ENCODE peak calls at places on chromosomes 13 and 19, in nine cellular contexts. R is astrocyte of the spinal cord; U is thoracic aorta; T is AG04450; K is fibroblast of mammary gland; D is ovary; Y is bronchial epithelial cell; A is naive thymus-derived CD4-positive, alpha-beta T cell; G is CD8-positive, alpha-beta memory T cell. B is an unnamed sample.
A peak's percentile ranks its signal among the peaks of the same experiment; 100 is the strongest.

GRCh38 chr13:25602206-25602605 is 230.4 kb downstream of the ATP8A2 start:
- DNase-seq in D (no peak), K (no peak), Y (peak; percentile 1), G (no peak), T (no peak), A (no peak), R (no peak), U (no peak), B (no peak)

GRCh38 chr13:113933901-113934300 is 40.0 kb downstream of the C13orf46 start:
- DNase-seq in D (peak; percentile 7), U (no peak), Y (no peak), R (no peak), K (no peak), A (no peak), T (no peak), G (no peak), B (no peak)

GRCh38 chr13:91174886-91175501 is 172.5 kb upstream of the MIR17HG start:
- DNase-seq in U (no peak), K (no peak), R (no peak), Y (no peak), T (no peak), D (no peak), G (no peak), A (no peak), B (no peak)

GRCh38 chr13:114256547-114256946 is 21.9 kb downstream of the CDC16 start:
- DNase-seq in D (no peak), Y (no peak), G (no peak), A (no peak), U (no peak), T (no peak), K (no peak), R (no peak), B (no peak)

GRCh38 chr19:48445256-48445605 is 552 bp upstream of the GRWD1 start:
- DNase-seq in G (no peak), R (peak; percentile 93), Y (peak; percentile 91), U (no peak), T (peak; percentile 85), D (peak; percentile 57), K (peak; percentile 96), A (no peak), B (peak; percentile 32)

GRCh38 chr13:51921790-51922740 is 60.3 kb downstream of the CCDC70 start:
- DNase-seq in R (no peak), D (no peak), Y (no peak), U (no peak), K (no peak), G (no peak), A (no peak), T (no peak), B (no peak)

GRCh38 chr13:113539176-113539575 is 45.4 kb upstream of the TFDP1 start:
- DNase-seq in Y (no peak), R (no peak), U (no peak), T (no peak), G (no peak), K (no peak), A (no peak), D (no peak), B (no peak)

GRCh38 chr19:55685776-55686175 is 10.8 kb downstream of the EPN1 start:
- DNase-seq in G (no peak), T (no peak), U (no peak), Y (no peak), D (no peak), R (no peak), A (no peak), K (no peak), B (no peak)

GRCh38 chr13:42745655-42746054 is 35.7 kb upstream of the FAM216B start:
- DNase-seq in T (no peak), D (no peak), Y (peak; percentile 21), K (peak; percentile 47), A (no peak), U (no peak), G (no peak), R (no peak), B (no peak)

GRCh38 chr13:59425211-59425721 is 738.5 kb downstream of the DIAPH3 start:
- DNase-seq in K (peak; percentile 1), A (no peak), U (no peak), R (peak; percentile 74), T (peak; percentile 51), Y (peak; percentile 6), G (no peak), D (no peak), B (no peak)

GRCh38 chr13:40141859-40142555 is 486.5 kb downstream of the COG6 start:
- DNase-seq in R (no peak), A (no peak), D (no peak), T (no peak), K (no peak), U (no peak), Y (no peak), G (no peak), B (no peak)

GRCh38 chr13:114237415-114238112 is 2.9 kb downstream of the CDC16 start:
- DNase-seq in K (no peak), G (no peak), R (no peak), D (no peak), A (no peak), T (no peak), Y (no peak), U (no peak), B (no peak)

GRCh38 chr13:98977568-98978270 is at the start of gene DOCK9:
- DNase-seq in R (peak; percentile 89), G (no peak), T (no peak), Y (no peak), K (peak; percentile 66), A (no peak), D (peak; percentile 49), U (no peak), B (no peak)

GRCh38 chr13:77896536-77896935 is 22.1 kb downstream of the EDNRB start:
- DNase-seq in G (no peak), A (no peak), T (no peak), Y (no peak), R (peak; percentile 51), D (peak; percentile 24), K (peak; percentile 99), U (no peak), B (no peak)

GRCh38 chr13:21800847-21801616 is 130.2 kb downstream of the FGF9 start:
- DNase-seq in T (no peak), A (no peak), Y (peak; percentile 96), R (no peak), D (no peak), G (no peak), U (no peak), K (no peak), B (no peak)

GRCh38 chr19:7104783-7105447 is 35.4 kb downstream of the ZNF557 start:
- DNase-seq in Y (no peak), G (no peak), T (no peak), A (no peak), U (no peak), R (no peak), K (no peak), D (no peak), B (no peak)

GRCh38 chr13:62482351-62482750 is 1066.7 kb upstream of the PCDH20 start:
- DNase-seq in R (peak; percentile 7), Y (peak; percentile 4), K (no peak), D (no peak), A (no peak), G (no peak), T (no peak), U (no peak), B (no peak)

GRCh38 chr13:112434937-112435523 is 58.9 kb downstream of the SPACA7 start:
- DNase-seq in U (no peak), Y (no peak), A (no peak), K (no peak), T (no peak), R (no peak), G (no peak), D (no peak), B (no peak)

GRCh38 chr13:48496796-48497195 is 36.1 kb downstream of the RCBTB2 start:
- DNase-seq in T (no peak), R (no peak), Y (no peak), A (no peak), U (no peak), K (no peak), G (no peak), D (no peak), B (peak; percentile 90)

GRCh38 chr13:98370806-98371553 is 193.9 kb upstream of the RNF113B start:
- DNase-seq in G (no peak), D (peak; percentile 70), A (no peak), K (peak; percentile 69), R (peak; percentile 79), T (peak; percentile 92), U (no peak), Y (no peak), B (no peak)

GRCh38 chr13:94706101-94706853 is 6.1 kb downstream of the SOX21 start:
- DNase-seq in G (no peak), Y (no peak), R (no peak), U (no peak), T (no peak), K (no peak), D (no peak), A (no peak), B (no peak)
- H3K4me3 ChIP-seq in G (no peak overlapping the region), Y (no peak overlapping the region), R (no peak overlapping the region), U (no peak overlapping the region), T (no peak overlapping the region), K (no peak overlapping the region), D (no peak overlapping the region), A (no peak overlapping the region), B (no peak overlapping the region)

GRCh38 chr19:49514151-49514550 is 1.7 kb downstream of the FCGRT start:
- DNase-seq in T (no peak), G (no peak), Y (no peak), U (no peak), K (no peak), R (no peak), D (no peak), A (no peak), B (no peak)
- H3K4me3 ChIP-seq in T (no peak overlapping the region), G (peak overlapping the region; percentile 51), Y (no peak overlapping the region), U (peak overlapping the region; percentile 98), K (no peak overlapping the region), R (no peak overlapping the region), D (peak overlapping the region; percentile 67), A (peak overlapping the region; percentile 61), B (peak overlapping the region; percentile 70)

DNA sequence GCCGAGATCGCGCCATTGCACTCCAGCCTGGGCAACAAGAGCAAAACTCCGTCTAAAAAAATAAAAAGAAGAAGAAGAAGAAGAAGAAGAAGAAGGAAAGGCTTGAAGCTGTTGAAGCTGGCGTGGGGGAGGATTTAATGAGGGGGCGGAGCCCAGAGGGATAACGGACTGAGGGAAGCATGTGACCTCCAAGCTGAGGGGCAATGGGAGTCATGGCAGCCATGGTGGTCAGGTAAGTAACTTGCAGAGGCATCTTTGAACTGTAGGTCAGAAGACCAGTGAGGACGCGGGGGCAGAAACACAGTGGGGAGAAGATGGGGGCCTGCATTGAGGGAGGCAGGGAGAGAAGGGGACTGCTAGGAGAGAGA is 13.3 kb downstream of the TMEM160 start:
- DNase-seq in Y (no peak), R (no peak), A (no peak), K (peak; percentile 44), D (no peak), G (no peak), U (no peak), T (no peak), B (peak; percentile 46)
- H3K4me3 ChIP-seq in Y (peak overlapping the region; percentile 52), R (peak overlapping the region; percentile 46), A (peak overlapping the region; percentile 74), K (peak overlapping the region; percentile 58), D (no peak overlapping the region), G (peak overlapping the region; percentile 66), U (peak overlapping the region; percentile 75), T (peak overlapping the region; percentile 58), B (peak overlapping the region; percentile 62)

DNA sequence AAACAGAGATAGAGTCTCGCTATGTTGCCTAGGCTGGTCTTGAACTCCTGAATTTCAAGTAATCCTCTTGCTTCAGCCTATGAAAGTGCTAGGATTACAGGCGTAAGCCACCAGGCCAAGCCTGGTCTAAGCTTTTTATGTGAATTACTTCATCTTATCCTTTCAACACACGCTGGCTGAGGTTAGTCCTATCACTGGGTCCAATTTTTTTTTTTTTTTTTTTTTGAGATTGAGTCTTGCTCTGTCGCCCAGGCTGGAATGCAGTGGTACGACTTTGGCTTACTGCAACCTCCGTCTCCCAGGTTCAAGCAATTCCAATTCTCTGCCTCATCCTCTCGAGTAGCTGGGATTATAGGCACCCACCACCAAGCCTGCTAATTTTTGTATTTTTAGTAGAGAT is 10.4 kb downstream of the MYO1F start:
- DNase-seq in K (no peak), D (no peak), U (no peak), T (no peak), R (no peak), Y (no peak), G (no peak), A (no peak), B (no peak)
- H3K4me3 ChIP-seq in K (no peak overlapping the region), D (no peak overlapping the region), U (no peak overlapping the region), T (no peak overlapping the region), R (no peak overlapping the region), Y (no peak overlapping the region), G (no peak overlapping the region), A (no peak overlapping the region), B (no peak overlapping the region)

B was measured in Jurkat, Clone E6-1.